ENCODE peak calls at places on chromosomes 4 and X, in five cellular contexts. D is CD4-positive, alpha-beta memory T cell; Y is A549; R is cardiac muscle cell; J is ascending aorta. S is an unnamed sample.

GRCh38 chrX:24672701-24673190 is 21.0 kb upstream of the POLA1 start:
- DNase-seq in Y (no peak), J (no peak), D (no peak), R (peak; percentile 86), S (no peak)

GRCh38 chr4:169070071-169070894 is 60.2 kb upstream of the CBR4 start:
- DNase-seq in Y (peak; percentile 74), J (no peak), D (no peak), R (no peak), S (no peak)

GRCh38 chrX:96502507-96502906 is 182.1 kb upstream of the DIAPH2 start:
- DNase-seq in J (no peak), R (no peak), D (no peak), Y (no peak), S (no peak)

GRCh38 chrX:44489515-44489914 is 53.1 kb downstream of the FUNDC1 start:
- DNase-seq in J (no peak), D (no peak), R (no peak), Y (no peak), S (no peak)

GRCh38 chr4:122458625-122459024 is 2.1 kb upstream of the IL2 start:
- DNase-seq in J (no peak), D (peak; percentile 60), R (peak; percentile 56), Y (no peak), S (no peak)

GRCh38 chr4:120052840-120053239 is 13.8 kb downstream of the MAD2L1 start:
- DNase-seq in D (no peak), Y (peak; percentile 17), J (peak; percentile 96), R (peak; percentile 45), S (peak; percentile 21)

GRCh38 chr4:149574973-149575372 is 240.7 kb downstream of the IQCM start:
- DNase-seq in J (no peak), R (no peak), D (no peak), Y (no peak), S (no peak)

GRCh38 chr4:140706276-140706625 is 49.9 kb downstream of the TBC1D9 start:
- DNase-seq in Y (no peak), D (no peak), R (no peak), J (no peak), S (no peak)

GRCh38 chr4:158090323-158090722 is 82.5 kb downstream of the GASK1B start:
- DNase-seq in J (no peak), D (no peak), Y (no peak), R (no peak), S (no peak)

GRCh38 chr4:143441678-143442077 is 71.8 kb upstream of the SMARCA5 start:
- DNase-seq in D (no peak), Y (peak; percentile 0), J (no peak), R (no peak), S (no peak)

GRCh38 chr4:123162859-123163258 is 233.7 kb upstream of the SPRY1 start:
- DNase-seq in Y (no peak), R (no peak), D (no peak), J (no peak), S (no peak)

GRCh38 chrX:102739642-102740041 is 19.1 kb downstream of the GPRASP3 start:
- DNase-seq in D (no peak), R (peak; percentile 10), Y (no peak), J (no peak), S (no peak)

GRCh38 chrX:38811515-38812239 is 10.4 kb downstream of the MID1IP1 start:
- DNase-seq in Y (no peak), J (no peak), D (peak; percentile 62), R (no peak), S (no peak)

GRCh38 chrX:39261446-39262147 is 460.3 kb downstream of the MID1IP1 start:
- DNase-seq in R (peak; percentile 68), D (peak; percentile 31), J (no peak), Y (peak; percentile 26), S (no peak)

GRCh38 chr4:1194028-1194900 is 21.9 kb upstream of the SPON2 start:
- DNase-seq in R (no peak), Y (no peak), J (peak; percentile 85), D (no peak), S (peak; percentile 12)

GRCh38 chrX:107715331-107716044 is 60.1 kb downstream of the TSC22D3 start:
- DNase-seq in D (peak; percentile 44), J (peak; percentile 62), R (no peak), Y (no peak), S (no peak)
- H3K4me1 ChIP-seq in D (peaks cover 65% of the 10 kb centered on the region), J (peaks cover 8% of the 10 kb centered on the region), R (peaks cover 46% of the 10 kb centered on the region), Y (peaks cover 51% of the 10 kb centered on the region), S (no peaks in the 10 kb centered on the region)

GRCh38 chr4:2813446-2814405 is 20.8 kb downstream of the SH3BP2 start:
- DNase-seq in J (no peak), Y (no peak), R (no peak), D (no peak), S (no peak)

GRCh38 chr4:2816401-2816954 is 23.6 kb downstream of the SH3BP2 start:
- DNase-seq in D (no peak), Y (no peak), J (no peak), R (no peak), S (no peak)

GRCh38 chr4:2812600-2812932 is 19.7 kb downstream of the SH3BP2 start:
- DNase-seq in R (no peak), D (no peak), J (no peak), Y (no peak), S (no peak)

GRCh38 chr4:2812985-2813384 is 20.1 kb downstream of the SH3BP2 start:
- DNase-seq in Y (no peak), R (no peak), J (no peak), D (no peak), S (no peak)

GRCh38 chr4:2814627-2815026 is 21.7 kb downstream of the SH3BP2 start:
- DNase-seq in R (no peak), D (no peak), J (no peak), Y (no peak), S (no peak)
- H3K4me1 ChIP-seq in R (peaks cover 9% of the 10 kb centered on the region), D (peaks cover 68% of the 10 kb centered on the region), J (peaks cover 12% of the 10 kb centered on the region), Y (no peaks in the 10 kb centered on the region), S (no peaks in the 10 kb centered on the region)

GRCh38 chr4:163467371-163467770 is 6.2 kb downstream of the TKTL2 start:
- DNase-seq in Y (no peak), R (no peak), D (no peak), J (no peak), S (no peak)
- H3K4me1 ChIP-seq in Y (no peaks in the 10 kb centered on the region), R (no peaks in the 10 kb centered on the region), D (no peaks in the 10 kb centered on the region), J (no peaks in the 10 kb centered on the region), S (no peaks in the 10 kb centered on the region)

GRCh38 chrX:23451266-23451665 is 116.6 kb downstream of the PTCHD1 start:
- DNase-seq in Y (no peak), J (no peak), D (no peak), R (no peak), S (no peak)
- H3K4me1 ChIP-seq in Y (no peaks in the 10 kb centered on the region), J (no peaks in the 10 kb centered on the region), D (no peaks in the 10 kb centered on the region), R (no peaks in the 10 kb centered on the region), S (no peaks in the 10 kb centered on the region)

GRCh38 chr4:87078987-87079469 is 141.4 kb downstream of the KLHL8 start:
- DNase-seq in R (no peak), J (peak; percentile 84), Y (no peak), D (no peak), S (peak; percentile 27)

GRCh38 chr4:87077834-87078585 is 142.4 kb downstream of the KLHL8 start:
- DNase-seq in Y (no peak), R (no peak), D (no peak), J (no peak), S (no peak)

GRCh38 chr4:87081826-87082225 is 138.6 kb downstream of the KLHL8 start:
- DNase-seq in D (no peak), J (no peak), R (no peak), Y (no peak), S (no peak)

GRCh38 chr4:87079967-87080366 is 140.5 kb downstream of the KLHL8 start:
- DNase-seq in D (no peak), J (no peak), Y (no peak), R (no peak), S (no peak)

DNA sequence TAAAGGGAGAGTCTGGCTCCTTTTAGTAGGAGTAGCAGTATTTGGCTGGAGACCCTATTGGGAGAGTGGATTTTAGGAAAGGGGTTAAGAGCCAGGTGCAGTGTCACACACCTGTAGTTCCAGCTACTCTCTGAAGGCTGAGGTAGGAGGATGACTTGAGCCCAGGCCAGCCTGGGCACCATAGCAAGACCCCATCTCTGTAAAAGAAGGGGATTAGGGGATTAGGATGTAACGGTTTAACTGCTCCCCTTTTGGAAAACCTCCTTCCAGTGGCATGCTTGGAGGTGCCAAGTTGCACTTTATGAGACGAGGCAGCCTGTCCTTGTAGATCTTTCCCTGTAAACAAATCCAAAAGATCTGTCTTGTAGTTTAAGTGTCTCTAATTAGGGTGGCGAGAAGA is 140.0 kb downstream of the KLHL8 start:
- DNase-seq in R (no peak), Y (no peak), J (no peak), D (no peak), S (no peak)
- H3K4me1 ChIP-seq in R (peaks cover 21% of the 10 kb centered on the region), Y (peaks cover 23% of the 10 kb centered on the region), J (peaks cover 39% of the 10 kb centered on the region), D (peaks cover 20% of the 10 kb centered on the region), S (no peaks in the 10 kb centered on the region)

GRCh38 chr4:8225290-8225625 is 26.2 kb downstream of the SH3TC1 start:
- DNase-seq in J (no peak), R (no peak), Y (no peak), D (no peak), S (no peak)
- H3K4me1 ChIP-seq in J (peaks cover 15% of the 10 kb centered on the region), R (peaks cover 10% of the 10 kb centered on the region), Y (peaks cover 35% of the 10 kb centered on the region), D (peaks cover 65% of the 10 kb centered on the region), S (peaks cover 37% of the 10 kb centered on the region)

DNA sequence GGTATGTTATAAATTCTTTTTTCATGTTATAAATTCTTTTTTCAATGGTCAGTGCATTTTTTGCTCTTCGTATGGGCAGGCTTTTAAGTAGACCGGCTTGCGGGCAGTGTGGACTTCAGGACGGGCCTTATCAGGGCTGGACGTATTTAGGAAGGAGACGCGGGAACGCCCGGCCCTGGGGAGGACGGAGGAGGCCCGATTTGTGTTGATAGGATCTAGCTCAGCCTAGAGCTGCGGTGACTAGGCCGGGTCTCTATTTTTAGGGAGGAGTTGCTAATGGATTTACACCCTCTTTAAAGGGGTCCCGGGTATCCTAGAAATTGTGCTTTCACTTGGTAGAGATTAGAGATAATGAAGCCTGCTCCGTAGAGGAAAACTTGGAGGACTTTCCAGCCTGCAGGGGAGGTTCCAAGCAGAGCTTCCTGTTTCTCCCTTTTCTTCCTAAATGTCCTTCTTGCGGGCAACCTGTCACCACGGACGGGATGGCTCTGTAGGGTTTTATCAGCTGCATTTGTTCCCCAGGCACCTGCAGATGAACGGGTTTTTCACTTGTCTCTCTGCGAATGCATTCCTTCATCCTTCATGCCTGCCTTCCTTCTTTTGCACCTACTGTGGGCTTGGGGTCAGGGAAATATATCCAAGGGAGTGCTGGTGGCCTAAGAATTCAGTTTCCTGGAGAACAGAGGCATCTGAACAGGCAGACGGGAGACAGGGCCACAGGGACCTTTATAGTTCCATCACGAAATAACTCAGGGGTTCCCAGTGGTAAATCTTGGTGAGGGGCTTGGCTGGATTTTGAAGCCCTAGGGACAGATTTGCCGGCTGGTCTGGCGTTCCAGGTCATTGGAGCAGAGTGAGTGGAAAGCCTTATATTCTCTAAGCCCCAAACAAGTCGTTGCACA is 1.4 kb downstream of the CD99 start:
- DNase-seq in D (no peak), J (peak; percentile 79), R (peak; percentile 58), Y (peak; percentile 31), S (no peak)
- H3K4me1 ChIP-seq in D (peaks cover 48% of the 10 kb centered on the region), J (peaks cover 24% of the 10 kb centered on the region), R (peaks cover 40% of the 10 kb centered on the region), Y (peaks cover 28% of the 10 kb centered on the region), S (no peaks in the 10 kb centered on the region)

S was measured in tibial nerve.